ENCODE peak calls at places on chromosomes 12 and 14, in eight cellular contexts. One of them, this sample, is unnamed.

GRCh38 chr14:55881577-55882241 is 236.5 kb upstream of the PELI2 start:
- DNase-seq in ovary: no peak
- DNase-seq in GM10248: no peak
- DNase-seq in Calu3: no peak
- DNase-seq in NCI-H1694 treated with DMSO at 0.1 percent for 48 hours: no peak
- DNase-seq in EL: peak
- DNase-seq in astrocyte: peak
- DNase-seq in GM13976: no peak
- DNase-seq in this sample: no peak

GRCh38 chr14:96986701-96987474 is 189.7 kb downstream of the VRK1 start:
- DNase-seq in ovary: no peak
- DNase-seq in GM10248: no peak
- DNase-seq in Calu3: no peak
- DNase-seq in NCI-H1694 treated with DMSO at 0.1 percent for 48 hours: no peak
- DNase-seq in EL: no peak
- DNase-seq in astrocyte: no peak
- DNase-seq in GM13976: no peak
- DNase-seq in this sample: peak

GRCh38 chr14:28777773-28778606 is 11.4 kb downstream of the FOXG1 start:
- DNase-seq in ovary: no peak
- DNase-seq in GM10248: no peak
- DNase-seq in Calu3: no peak
- DNase-seq in NCI-H1694 treated with DMSO at 0.1 percent for 48 hours: peak
- DNase-seq in EL: no peak
- DNase-seq in astrocyte: no peak
- DNase-seq in GM13976: no peak
- DNase-seq in this sample: no peak

GRCh38 chr14:80315681-80316080 is 104.4 kb upstream of the DIO2 start:
- DNase-seq in ovary: no peak
- DNase-seq in GM10248: no peak
- DNase-seq in Calu3: no peak
- DNase-seq in NCI-H1694 treated with DMSO at 0.1 percent for 48 hours: no peak
- DNase-seq in EL: peak
- DNase-seq in astrocyte: peak
- DNase-seq in GM13976: no peak
- DNase-seq in this sample: no peak

GRCh38 chr12:81350309-81350708 is 272.4 kb downstream of the ACSS3 start:
- DNase-seq in ovary: no peak
- DNase-seq in GM10248: no peak
- DNase-seq in Calu3: no peak
- DNase-seq in NCI-H1694 treated with DMSO at 0.1 percent for 48 hours: no peak
- DNase-seq in EL: no peak
- DNase-seq in astrocyte: no peak
- DNase-seq in GM13976: no peak
- DNase-seq in this sample: no peak

GRCh38 chr14:95514131-95515079 is 2.0 kb downstream of the SYNE3 start:
- DNase-seq in ovary: no peak
- DNase-seq in GM10248: no peak
- DNase-seq in Calu3: no peak
- DNase-seq in NCI-H1694 treated with DMSO at 0.1 percent for 48 hours: no peak
- DNase-seq in EL: no peak
- DNase-seq in astrocyte: no peak
- DNase-seq in GM13976: peak
- DNase-seq in this sample: no peak

GRCh38 chr12:3207174-3207573 is 130.0 kb downstream of the TSPAN9 start:
- DNase-seq in ovary: no peak
- DNase-seq in GM10248: no peak
- DNase-seq in Calu3: no peak
- DNase-seq in NCI-H1694 treated with DMSO at 0.1 percent for 48 hours: peak
- DNase-seq in EL: no peak
- DNase-seq in astrocyte: no peak
- DNase-seq in GM13976: no peak
- DNase-seq in this sample: no peak

GRCh38 chr12:25388216-25388615 is 137.5 kb upstream of the KRAS start:
- DNase-seq in ovary: no peak
- DNase-seq in GM10248: no peak
- DNase-seq in Calu3: no peak
- DNase-seq in NCI-H1694 treated with DMSO at 0.1 percent for 48 hours: no peak
- DNase-seq in EL: no peak
- DNase-seq in astrocyte: peak
- DNase-seq in GM13976: peak
- DNase-seq in this sample: no peak

GRCh38 chr12:55937956-55938355 is 7.0 kb downstream of the DGKA start:
- DNase-seq in ovary: no peak
- DNase-seq in GM10248: no peak
- DNase-seq in Calu3: no peak
- DNase-seq in NCI-H1694 treated with DMSO at 0.1 percent for 48 hours: no peak
- DNase-seq in EL: no peak
- DNase-seq in astrocyte: no peak
- DNase-seq in GM13976: no peak
- DNase-seq in this sample: no peak

GRCh38 chr12:90280564-90281058 is 572.0 kb upstream of the ATP2B1 start:
- DNase-seq in ovary: no peak
- DNase-seq in GM10248: no peak
- DNase-seq in Calu3: no peak
- DNase-seq in NCI-H1694 treated with DMSO at 0.1 percent for 48 hours: no peak
- DNase-seq in EL: peak
- DNase-seq in astrocyte: peak
- DNase-seq in GM13976: no peak
- DNase-seq in this sample: no peak

GRCh38 chr12:94762259-94762942 is 112.0 kb upstream of the TMCC3 start:
- DNase-seq in ovary: no peak
- DNase-seq in GM10248: peak
- DNase-seq in Calu3: no peak
- DNase-seq in NCI-H1694 treated with DMSO at 0.1 percent for 48 hours: no peak
- DNase-seq in EL: no peak
- DNase-seq in astrocyte: no peak
- DNase-seq in GM13976: peak
- DNase-seq in this sample: peak

GRCh38 chr14:53924754-53925153 is 31.9 kb downstream of the BMP4 start:
- DNase-seq in ovary: no peak
- DNase-seq in GM10248: no peak
- DNase-seq in Calu3: no peak
- DNase-seq in NCI-H1694 treated with DMSO at 0.1 percent for 48 hours: no peak
- DNase-seq in EL: peak
- DNase-seq in astrocyte: peak
- DNase-seq in GM13976: no peak
- DNase-seq in this sample: no peak

GRCh38 chr12:10701226-10701681 is 21.9 kb downstream of the YBX3 start:
- DNase-seq in ovary: no peak
- DNase-seq in GM10248: peak
- DNase-seq in Calu3: no peak
- DNase-seq in NCI-H1694 treated with DMSO at 0.1 percent for 48 hours: no peak
- DNase-seq in EL: no peak
- DNase-seq in astrocyte: no peak
- DNase-seq in GM13976: no peak
- DNase-seq in this sample: no peak

GRCh38 chr12:42744539-42745156 is 155.1 kb upstream of the PRICKLE1 start:
- DNase-seq in ovary: no peak
- DNase-seq in GM10248: no peak
- DNase-seq in Calu3: peak
- DNase-seq in NCI-H1694 treated with DMSO at 0.1 percent for 48 hours: no peak
- DNase-seq in EL: peak
- DNase-seq in astrocyte: peak
- DNase-seq in GM13976: no peak
- DNase-seq in this sample: peak